ENCODE peak calls at places on chromosomes 4 and X, in nine cellular contexts. M is posterior vena cava; F is HCEC 1CT; U is germinal center; C is naive thymus-derived CD8-positive, alpha-beta T cell; N is stimulated activated CD4-positive, alpha-beta T cell treated with anti-CD3 and anti-CD28 coated beads, Interleukin-4, amount 100 ng/mL, for 24 hours; T is NCI-H1417 treated with DMSO at 0.1 percent for 48 hours; R is mucosa of gallbladder; E is activated CD4-positive, alpha-beta T cell treated with anti-CD3 and anti-CD28 coated beads for 24 hours. Q is an unnamed sample.
A peak's percentile ranks its signal among the peaks of the same experiment; 100 is the strongest.

GRCh38 chrX:41095962-41096955 is 11.0 kb downstream of the USP9X start:
- DNase-seq in U (no peak), R (no peak), N (no peak), F (no peak), T (no peak), C (no peak), E (no peak), M (no peak), Q (no peak)

GRCh38 chr4:144575181-144575580 is 70.8 kb upstream of the HHIP start:
- DNase-seq in R (no peak), E (no peak), U (no peak), C (no peak), M (no peak), T (no peak), N (no peak), F (no peak), Q (no peak)

GRCh38 chr4:99205104-99205979 is 13.7 kb downstream of the ADH6 start:
- DNase-seq in M (no peak), E (no peak), C (no peak), N (no peak), R (no peak), T (no peak), F (no peak), U (no peak), Q (peak; percentile 32)

GRCh38 chrX:109793191-109793590 is 60.1 kb upstream of the ACSL4 start:
- DNase-seq in U (no peak), M (no peak), T (no peak), N (no peak), E (no peak), C (no peak), R (no peak), F (no peak), Q (no peak)

GRCh38 chr4:54082168-54082567 is 17.8 kb upstream of the CHIC2 start:
- DNase-seq in E (no peak), N (no peak), F (peak; percentile 93), R (no peak), T (no peak), C (no peak), M (no peak), U (no peak), Q (peak; percentile 57)

GRCh38 chr4:182918044-182918607 is 940 bp upstream of the DCTD start:
- DNase-seq in C (no peak), N (no peak), M (no peak), U (no peak), F (no peak), T (no peak), R (no peak), E (no peak), Q (no peak)

GRCh38 chrX:40579139-40579538 is 1.6 kb upstream of the ATP6AP2 start:
- DNase-seq in U (no peak), F (no peak), N (no peak), M (no peak), E (no peak), T (no peak), C (no peak), R (no peak), Q (no peak)

GRCh38 chr4:138053601-138054322 is 188.4 kb downstream of the SLC7A11 start:
- DNase-seq in C (no peak), F (peak; percentile 84), E (no peak), T (no peak), M (no peak), U (no peak), N (no peak), R (no peak), Q (no peak)

GRCh38 chrX:1836683-1837082 is 221.8 kb downstream of the ASMT start:
- DNase-seq in F (no peak), C (no peak), N (no peak), E (no peak), M (no peak), U (no peak), T (no peak), R (no peak), Q (no peak)

GRCh38 chr4:26870576-26871260 is 10.1 kb downstream of the STIM2 start:
- DNase-seq in M (no peak), F (no peak), E (no peak), U (no peak), N (no peak), C (no peak), R (no peak), T (no peak), Q (no peak)

GRCh38 chr4:96035727-96036126 is 195.8 kb downstream of the PDHA2 start:
- DNase-seq in T (no peak), R (no peak), C (no peak), M (no peak), E (no peak), N (no peak), U (no peak), F (no peak), Q (no peak)

GRCh38 chr4:123976285-123976684 is 579.7 kb downstream of the SPRY1 start:
- DNase-seq in T (peak; percentile 94), M (no peak), U (no peak), N (no peak), F (no peak), E (no peak), C (no peak), R (no peak), Q (no peak)

GRCh38 chr4:26583538-26583864 is 383 bp upstream of the TBC1D19 start:
- DNase-seq in U (no peak), F (no peak), R (no peak), N (no peak), T (peak; percentile 85), E (no peak), C (no peak), M (no peak), Q (no peak)

Q was measured in transverse colon.